ENCODE peak calls at places on chromosomes 13 and 19, in eight cellular contexts. C is AG10803, P is neural crest cell, H is HCT116, T is left ventricle myocardium inferior, G is pancreas, K is dorsolateral prefrontal cortex, E is testis. O is an unnamed sample.

GRCh38 chr19:47491358-47492136 is 7.5 kb upstream of the KPTN start:
- DNase-seq in C (no peak), P (no peak), H (no peak), T (no peak), G (peak), K (no peak), E (no peak), O (no peak)

GRCh38 chr13:95480131-95480545 is 72.4 kb upstream of the CLDN10 start:
- DNase-seq in C (no peak), P (no peak), H (no peak), T (peak), G (no peak), K (no peak), E (no peak), O (no peak)

GRCh38 chr19:31402931-31403330 is 53.7 kb upstream of the TSHZ3 start:
- DNase-seq in C (no peak), P (no peak), H (no peak), T (no peak), G (no peak), K (no peak), E (no peak), O (no peak)

GRCh38 chr19:35725216-35725861 is 7.5 kb downstream of the KMT2B start:
- DNase-seq in C (no peak), P (no peak), H (no peak), T (no peak), G (peak), K (no peak), E (no peak), O (no peak)

GRCh38 chr19:18388328-18389094 is 2.6 kb downstream of the GDF15 start:
- DNase-seq in C (peak), P (peak), H (no peak), T (peak), G (peak), K (peak), E (peak), O (peak)

GRCh38 chr19:2423913-2424685 is 3.3 kb downstream of the TIMM13 start:
- DNase-seq in C (no peak), P (no peak), H (no peak), T (no peak), G (peak), K (no peak), E (no peak), O (no peak)

GRCh38 chr13:23159205-23159586 is 21.6 kb upstream of the SGCG start:
- DNase-seq in C (peak), P (peak), H (no peak), T (peak), G (no peak), K (no peak), E (peak), O (no peak)

GRCh38 chr19:12224676-12225075 is 61.8 kb downstream of the ZNF136 start:
- DNase-seq in C (no peak), P (no peak), H (no peak), T (no peak), G (no peak), K (no peak), E (no peak), O (no peak)

GRCh38 chr13:44759222-44759721 is 183.1 kb upstream of the TSC22D1 start:
- DNase-seq in C (no peak), P (no peak), H (no peak), T (no peak), G (no peak), K (no peak), E (no peak), O (no peak)

GRCh38 chr13:97344250-97345175 is 89.5 kb upstream of the RAP2A start:
- DNase-seq in C (peak), P (peak), H (peak), T (peak), G (no peak), K (peak), E (peak), O (no peak)

GRCh38 chr13:68125087-68125480 is 894.9 kb upstream of the PCDH9 start:
- DNase-seq in C (no peak), P (no peak), H (no peak), T (no peak), G (no peak), K (no peak), E (no peak), O (no peak)

GRCh38 chr19:29671393-29672076 is 6.3 kb downstream of the PLEKHF1 start:
- DNase-seq in C (no peak), P (no peak), H (no peak), T (peak), G (peak), K (no peak), E (peak), O (no peak)

GRCh38 chr13:44410328-44410859 is 36.8 kb downstream of the SERP2 start:
- DNase-seq in C (no peak), P (no peak), H (no peak), T (no peak), G (no peak), K (no peak), E (no peak), O (no peak)

GRCh38 chr19:46211201-46211881 is 18.2 kb upstream of the IGFL1 start:
- DNase-seq in C (peak), P (no peak), H (peak), T (no peak), G (no peak), K (no peak), E (peak), O (peak)

GRCh38 chr13:21234537-21234936 is 58.1 kb downstream of the MRPL57 start:
- DNase-seq in C (peak), P (no peak), H (no peak), T (no peak), G (no peak), K (no peak), E (no peak), O (no peak)

GRCh38 chr19:33194884-33195710 is 967 bp downstream of the LRP3 start:
- DNase-seq in C (peak), P (no peak), H (no peak), T (no peak), G (peak), K (no peak), E (peak), O (no peak)

GRCh38 chr19:13953021-13953531 is 767 bp downstream of the DCAF15 start:
- DNase-seq in C (peak), P (no peak), H (no peak), T (no peak), G (no peak), K (no peak), E (peak), O (no peak)

GRCh38 chr19:50203281-50204080 is at the start of gene MYH14:
- DNase-seq in C (peak), P (peak), H (peak), T (peak), G (peak), K (peak), E (peak), O (peak)

GRCh38 chr19:4361152-4362037 is 18.0 kb downstream of the MPND start:
- DNase-seq in C (no peak), P (no peak), H (no peak), T (no peak), G (no peak), K (no peak), E (no peak), O (no peak)

GRCh38 chr13:28329395-28330158 is 165.4 kb downstream of the FLT1 start:
- DNase-seq in C (peak), P (no peak), H (no peak), T (no peak), G (no peak), K (no peak), E (peak), O (no peak)

GRCh38 chr19:33347300-33347699 is 26.2 kb upstream of the CEBPG start:
- DNase-seq in C (no peak), P (no peak), H (no peak), T (no peak), G (no peak), K (no peak), E (no peak), O (no peak)

GRCh38 chr13:110442946-110443632 is 118.4 kb downstream of the RAB20 start:
- DNase-seq in C (peak), P (peak), H (no peak), T (no peak), G (no peak), K (no peak), E (no peak), O (no peak)

GRCh38 chr19:28020631-28021315 is 1192.2 kb downstream of the UQCRFS1 start:
- DNase-seq in C (peak), P (no peak), H (no peak), T (no peak), G (no peak), K (no peak), E (no peak), O (no peak)

GRCh38 chr19:49475995-49476880 is 2.2 kb downstream of the FLT3LG start:
- DNase-seq in C (no peak), P (peak), H (no peak), T (no peak), G (no peak), K (no peak), E (no peak), O (peak)

GRCh38 chr19:12945479-12946091 is at the start of gene RAD23A:
- DNase-seq in C (peak), P (peak), H (peak), T (peak), G (peak), K (peak), E (peak), O (peak)

GRCh38 chr19:32702010-32702409 is 10.4 kb downstream of the NUDT19 start:
- DNase-seq in C (no peak), P (no peak), H (no peak), T (no peak), G (no peak), K (no peak), E (no peak), O (no peak)

GRCh38 chr19:1455336-1456120 is 5.6 kb downstream of the APC2 start:
- DNase-seq in C (peak), P (no peak), H (peak), T (no peak), G (peak), K (no peak), E (peak), O (no peak)

GRCh38 chr19:7363225-7363624 is 14.5 kb downstream of the ARHGEF18 start:
- DNase-seq in C (no peak), P (no peak), H (no peak), T (no peak), G (no peak), K (no peak), E (no peak), O (no peak)

GRCh38 chr19:17220207-17220758 is 5.1 kb downstream of the USE1 start:
- DNase-seq in C (peak), P (no peak), H (no peak), T (no peak), G (no peak), K (no peak), E (no peak), O (no peak)

GRCh38 chr13:94182185-94182761 is 297.2 kb downstream of the DCT start:
- DNase-seq in C (no peak), P (no peak), H (no peak), T (no peak), G (no peak), K (no peak), E (no peak), O (no peak)

GRCh38 chr13:51679616-51680015 is 95.4 kb downstream of the WDFY2 start:
- DNase-seq in C (peak), P (no peak), H (no peak), T (no peak), G (no peak), K (no peak), E (no peak), O (no peak)

GRCh38 chr13:51684076-51684475 is 99.8 kb downstream of the WDFY2 start:
- DNase-seq in C (peak), P (no peak), H (no peak), T (no peak), G (no peak), K (no peak), E (no peak), O (no peak)

GRCh38 chr13:51681037-51681678 is 96.9 kb downstream of the WDFY2 start:
- DNase-seq in C (peak), P (no peak), H (no peak), T (no peak), G (no peak), K (no peak), E (no peak), O (no peak)

GRCh38 chr13:51682691-51683090 is 98.4 kb downstream of the WDFY2 start:
- DNase-seq in C (peak), P (no peak), H (no peak), T (no peak), G (no peak), K (no peak), E (no peak), O (no peak)

DNA sequence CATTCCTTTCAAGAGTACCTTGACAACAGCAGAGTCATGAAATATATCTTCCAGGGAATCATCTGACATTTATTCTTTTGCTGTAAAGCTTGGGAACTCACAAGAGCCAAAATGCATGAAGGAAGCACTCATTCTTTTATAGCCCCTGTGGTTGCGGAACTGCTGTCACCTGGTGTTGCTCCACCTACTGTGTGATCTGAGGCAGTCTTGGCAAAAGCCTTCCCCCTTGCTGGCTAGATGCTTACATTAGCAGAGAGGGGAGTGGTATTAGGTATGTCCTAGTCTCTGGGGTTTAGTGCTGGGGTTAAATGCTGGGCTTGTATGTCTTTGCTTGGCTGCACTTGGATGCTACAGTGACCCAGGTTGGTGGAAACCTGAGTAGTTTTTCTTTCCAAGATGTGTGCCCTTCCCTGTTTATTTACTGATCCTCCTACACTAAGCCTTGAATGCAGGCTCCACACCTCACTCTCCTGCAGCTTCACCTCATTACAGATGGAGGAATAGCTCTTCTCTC is 99.3 kb downstream of the WDFY2 start:
- DNase-seq in C (no peak), P (no peak), H (no peak), T (no peak), G (no peak), K (no peak), E (no peak), O (no peak)
- TF ChIP-seq CTCF in C (no peak), P (no peak), H (no peak), T (no peak), G (no peak), K (no peak), E (no peak), O (no peak)

DNA sequence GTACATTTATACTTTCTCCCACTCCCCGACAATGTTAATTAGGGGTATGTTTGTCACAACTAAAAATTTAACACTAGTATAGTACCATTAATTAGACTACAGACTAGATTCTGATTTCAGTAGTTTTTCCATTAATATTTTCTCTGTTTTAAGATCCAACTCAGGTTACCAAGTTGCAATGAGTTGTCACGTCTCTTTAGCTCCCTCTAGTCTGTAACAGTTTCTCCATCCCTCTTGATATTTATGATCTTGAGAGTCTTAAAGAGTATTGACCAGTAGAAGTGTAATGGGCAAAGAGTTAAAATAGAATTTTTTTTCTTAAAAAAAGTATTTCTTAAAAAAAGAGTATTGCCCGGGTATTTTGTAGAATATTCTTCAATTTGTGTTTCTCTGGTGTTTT is 598.1 kb downstream of the TBC1D4 start:
- DNase-seq in C (no peak), P (no peak), H (no peak), T (no peak), G (no peak), K (no peak), E (no peak), O (no peak)
- TF ChIP-seq CTCF in C (no peak), P (no peak), H (no peak), T (no peak), G (no peak), K (no peak), E (no peak), O (no peak)

DNA sequence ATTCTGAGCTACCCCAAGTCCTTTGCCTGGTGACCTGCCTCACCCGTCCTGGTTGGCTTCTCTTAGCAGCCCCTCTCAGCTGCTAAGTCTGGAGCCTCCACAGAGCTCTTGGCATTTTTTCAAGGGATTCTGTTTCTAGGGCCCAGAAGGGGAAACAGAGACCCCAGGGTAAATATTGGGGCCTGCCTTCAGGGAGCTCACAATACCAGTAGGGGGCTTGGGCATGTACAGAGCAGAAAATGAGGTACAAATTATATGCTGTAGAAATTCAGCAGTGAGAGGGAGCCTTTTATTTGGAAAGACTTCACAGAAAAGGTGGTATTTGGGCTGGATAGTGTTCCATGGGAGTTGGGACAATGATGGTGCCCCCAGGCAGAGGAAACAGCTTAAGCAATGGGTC is 3.7 kb downstream of the SAMD4B start:
- DNase-seq in C (no peak), P (no peak), H (no peak), T (no peak), G (no peak), K (no peak), E (no peak), O (no peak)
- TF ChIP-seq CTCF in C (peak), P (peak), H (no peak), T (no peak), G (no peak), K (no peak), E (no peak), O (no peak)

GRCh38 chr19:34555447-34555846 is 73.9 kb downstream of the WTIP start:
- DNase-seq in C (peak), P (no peak), H (peak), T (no peak), G (no peak), K (no peak), E (no peak), O (no peak)
- TF ChIP-seq CTCF in C (peak), P (peak), H (peak), T (peak), G (no peak), K (no peak), E (no peak), O (no peak)

GRCh38 chr13:87777395-87777794 is 106.2 kb downstream of the SLITRK5 start:
- DNase-seq in C (no peak), P (no peak), H (no peak), T (no peak), G (no peak), K (no peak), E (no peak), O (no peak)
- TF ChIP-seq CTCF in C (no peak), P (no peak), H (peak), T (no peak), G (no peak), K (peak), E (no peak), O (no peak)

GRCh38 chr13:27200413-27201066 is 28.9 kb upstream of the USP12 start:
- DNase-seq in C (no peak), P (no peak), H (no peak), T (no peak), G (no peak), K (no peak), E (no peak), O (no peak)

GRCh38 chr13:27203186-27203585 is 31.6 kb upstream of the USP12 start:
- DNase-seq in C (no peak), P (no peak), H (no peak), T (no peak), G (no peak), K (no peak), E (no peak), O (no peak)

GRCh38 chr13:27199691-27200090 is 28.1 kb upstream of the USP12 start:
- DNase-seq in C (no peak), P (no peak), H (no peak), T (no peak), G (no peak), K (no peak), E (no peak), O (no peak)

GRCh38 chr13:27201661-27202060 is 30.1 kb upstream of the USP12 start:
- DNase-seq in C (no peak), P (no peak), H (no peak), T (no peak), G (no peak), K (no peak), E (no peak), O (no peak)

DNA sequence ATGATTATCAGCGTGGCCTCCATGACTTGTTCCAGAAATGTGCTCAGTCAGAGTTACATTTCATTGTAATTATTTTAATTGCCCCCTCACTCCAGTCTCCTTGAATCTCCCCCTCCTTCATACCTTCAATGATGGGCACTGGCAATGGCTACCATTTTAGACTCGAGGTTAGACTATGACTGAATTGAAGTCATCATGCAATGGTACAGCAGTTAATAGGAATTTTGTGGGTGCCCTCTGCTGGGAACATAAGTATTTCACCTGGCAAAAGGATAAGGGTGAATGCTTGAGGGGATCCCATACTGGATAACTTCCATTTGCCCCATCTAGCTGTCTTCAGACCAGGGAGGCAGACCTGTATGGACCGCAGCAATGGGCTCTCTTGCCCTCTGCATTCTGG is 32.2 kb upstream of the USP12 start:
- DNase-seq in C (peak), P (no peak), H (no peak), T (no peak), G (no peak), K (no peak), E (no peak), O (no peak)
- TF ChIP-seq CTCF in C (peak), P (no peak), H (peak), T (peak), G (no peak), K (peak), E (no peak), O (no peak)

GRCh38 chr19:53868892-53869804 is 1.5 kb downstream of the MYADM start:
- DNase-seq in C (peak), P (peak), H (peak), T (peak), G (peak), K (no peak), E (peak), O (peak)
- TF ChIP-seq CTCF in C (peak), P (peak), H (no peak), T (peak), G (peak), K (peak), E (peak), O (no peak)

GRCh38 chr19:40807147-40808020 is 8.4 kb downstream of the EGLN2 start:
- DNase-seq in C (no peak), P (no peak), H (no peak), T (no peak), G (peak), K (no peak), E (no peak), O (no peak)
- TF ChIP-seq CTCF in C (no peak), P (peak), H (peak), T (peak), G (no peak), K (peak), E (no peak), O (peak)